ENCODE peak calls at places on chromosome 2, in six cellular contexts. T, V, X, P, I and O are unnamed samples.

GRCh38 chr2:205892141-205893064 is 193.6 kb downstream of the INO80D start:
- DNase-seq in T (peak; percentile 46), V (peak; percentile 79), X (peak; percentile 17), P (no peak), I (peak; percentile 88), O (no peak)

GRCh38 chr2:186783254-186783653 is 65.7 kb downstream of the ZSWIM2 start:
- DNase-seq in T (no peak), V (no peak), X (no peak), P (no peak), I (no peak), O (no peak)

GRCh38 chr2:239955989-239956817 is 68.9 kb downstream of the NDUFA10 start:
- DNase-seq in T (no peak), V (no peak), X (no peak), P (no peak), I (no peak), O (no peak)

GRCh38 chr2:96260404-96261260 is 5.2 kb downstream of the TMEM127 start:
- DNase-seq in T (peak; percentile 92), V (peak; percentile 84), X (no peak), P (peak; percentile 80), I (no peak), O (peak; percentile 80)

GRCh38 chr2:54454922-54455583 is 1.1 kb upstream of the SPTBN1 start:
- DNase-seq in T (no peak), V (no peak), X (no peak), P (peak; percentile 57), I (no peak), O (no peak)

GRCh38 chr2:173101687-173102086 is 26.0 kb downstream of the MAP3K20 start:
- DNase-seq in T (peak; percentile 76), V (no peak), X (no peak), P (no peak), I (no peak), O (no peak)

GRCh38 chr2:50491541-50492114 is 540.3 kb downstream of the NRXN1 start:
- DNase-seq in T (peak; percentile 44), V (peak; percentile 39), X (no peak), P (no peak), I (peak; percentile 9), O (peak; percentile 7)

GRCh38 chr2:187655001-187655400 is 100.8 kb upstream of the TFPI start:
- DNase-seq in T (no peak), V (no peak), X (no peak), P (no peak), I (no peak), O (no peak)

GRCh38 chr2:65017335-65017734 is 28.1 kb downstream of the SLC1A4 start:
- DNase-seq in T (no peak), V (no peak), X (no peak), P (peak; percentile 42), I (no peak), O (no peak)

GRCh38 chr2:127606594-127607398 is 39.2 kb upstream of the GPR17 start:
- DNase-seq in T (no peak), V (no peak), X (no peak), P (no peak), I (no peak), O (no peak)

GRCh38 chr2:219684721-219685689 is 57.6 kb downstream of the SLC4A3 start:
- DNase-seq in T (peak; percentile 43), V (peak; percentile 48), X (peak; percentile 74), P (peak; percentile 81), I (no peak), O (no peak)

GRCh38 chr2:215621389-215621788 is 185.5 kb upstream of the FN1 start:
- DNase-seq in T (no peak), V (peak; percentile 19), X (no peak), P (no peak), I (no peak), O (no peak)

GRCh38 chr2:66596229-66596628 is 161.3 kb downstream of the MEIS1 start:
- DNase-seq in T (peak; percentile 79), V (peak; percentile 46), X (no peak), P (no peak), I (no peak), O (no peak)

GRCh38 chr2:111202266-111203040 is 81.7 kb downstream of the BCL2L11 start:
- DNase-seq in T (peak; percentile 89), V (peak; percentile 83), X (no peak), P (no peak), I (peak; percentile 75), O (peak; percentile 28)

GRCh38 chr2:156908825-156909224 is 348.7 kb upstream of the GALNT5 start:
- DNase-seq in T (peak; percentile 87), V (peak; percentile 87), X (no peak), P (no peak), I (peak; percentile 79), O (peak; percentile 37)

GRCh38 chr2:63053235-63053888 is 2.7 kb downstream of the OTX1 start:
- DNase-seq in T (no peak), V (no peak), X (no peak), P (no peak), I (no peak), O (no peak)

GRCh38 chr2:175931751-175932295 is 70.2 kb downstream of the LNPK start:
- DNase-seq in T (peak; percentile 88), V (peak; percentile 90), X (no peak), P (no peak), I (peak; percentile 93), O (peak; percentile 89)

GRCh38 chr2:1591978-1592907 is 152.1 kb downstream of the PXDN start:
- DNase-seq in T (peak; percentile 77), V (peak; percentile 93), X (no peak), P (peak; percentile 88), I (peak; percentile 90), O (no peak)

GRCh38 chr2:168849610-168850009 is 40.6 kb downstream of the SPC25 start:
- DNase-seq in T (peak; percentile 16), V (peak; percentile 28), X (no peak), P (peak; percentile 58), I (peak; percentile 22), O (no peak)

GRCh38 chr2:20444113-20444992 is 2.5 kb upstream of the RHOB start:
- DNase-seq in T (no peak), V (peak; percentile 50), X (no peak), P (peak; percentile 40), I (no peak), O (no peak)
- TF ChIP-seq CTCF in T (no peak), V (no peak), X (no peak), P (no peak), I (no peak), O (no peak)

DNA sequence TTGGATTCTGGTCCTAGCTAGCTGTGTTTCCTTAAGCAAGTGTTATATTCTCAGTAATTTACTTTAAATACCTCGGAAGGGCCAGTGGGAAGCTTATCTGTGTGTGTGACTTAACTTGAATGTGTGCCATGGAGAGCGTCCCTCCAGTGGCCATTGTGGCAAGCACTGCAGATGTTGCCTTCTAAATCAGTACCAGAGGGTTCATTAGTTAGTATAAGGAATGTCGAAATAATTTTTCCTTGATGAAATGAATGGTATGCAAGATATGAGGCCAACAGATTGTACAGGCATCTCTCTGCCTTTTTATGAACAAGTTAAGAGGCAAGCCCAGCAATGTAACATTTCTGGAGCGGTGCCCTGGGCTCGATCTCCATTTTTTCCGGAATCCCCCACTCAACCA is 52.0 kb downstream of the FBXO36 start:
- DNase-seq in T (peak; percentile 78), V (peak; percentile 6), X (no peak), P (peak; percentile 18), I (no peak), O (peak; percentile 75)
- TF ChIP-seq CTCF in T (peak; percentile 38), V (no peak), X (peak; percentile 12), P (no peak), I (peak; percentile 1), O (peak; percentile 49)

DNA sequence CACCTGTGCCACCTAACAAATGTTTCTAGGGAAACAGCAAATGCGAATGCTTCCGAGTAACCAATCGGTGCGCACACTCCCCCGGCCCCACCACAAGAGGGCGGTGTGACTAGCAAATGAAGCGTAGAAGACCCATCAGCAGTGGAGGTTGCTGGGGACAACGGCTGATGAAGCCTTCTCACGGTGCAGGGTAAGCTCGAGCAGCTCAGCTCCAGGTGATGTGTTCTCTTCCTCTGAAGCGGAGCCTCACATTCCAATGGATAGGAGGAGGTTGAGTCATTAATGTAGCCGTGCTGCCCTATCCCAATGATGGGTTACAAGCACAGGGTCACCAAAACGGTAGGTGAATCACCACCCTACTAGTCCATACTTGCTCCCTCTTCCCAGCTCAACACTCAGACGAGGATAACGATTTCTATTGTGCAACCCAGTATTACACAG is 127.6 kb upstream of the TWIST2 start:
- DNase-seq in T (peak; percentile 19), V (no peak), X (peak; percentile 100), P (peak; percentile 48), I (no peak), O (no peak)
- TF ChIP-seq CTCF in T (peak; percentile 46), V (peak; percentile 66), X (peak; percentile 87), P (no peak), I (peak; percentile 49), O (peak; percentile 44)

GRCh38 chr2:134897932-134898331 is 20.7 kb upstream of the CCNT2 start:
- DNase-seq in T (peak; percentile 8), V (peak; percentile 25), X (no peak), P (no peak), I (no peak), O (no peak)
- TF ChIP-seq CTCF in T (peak; percentile 51), V (peak; percentile 26), X (no peak), P (no peak), I (no peak), O (peak; percentile 20)

DNA sequence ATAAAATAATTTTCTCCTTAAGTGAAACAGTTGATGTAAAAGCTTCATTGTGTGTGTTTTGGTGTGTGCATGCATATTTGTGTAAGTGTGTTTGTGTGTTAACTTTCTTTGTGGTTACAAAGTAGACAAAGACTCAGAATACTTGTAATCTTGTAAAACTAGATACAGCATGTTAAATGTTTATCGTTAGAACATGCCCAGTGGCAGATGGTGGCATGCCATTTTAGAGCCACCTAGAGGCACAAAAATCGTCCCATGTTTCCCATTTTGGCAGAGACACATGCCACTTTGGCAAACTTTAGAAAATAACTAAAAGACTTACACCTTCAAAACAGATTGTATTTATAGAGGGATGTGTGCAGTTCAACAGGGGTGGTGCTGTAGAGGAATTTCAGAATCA is 224.1 kb downstream of the LRP1B start:
- DNase-seq in T (no peak), V (no peak), X (no peak), P (no peak), I (no peak), O (no peak)
- TF ChIP-seq CTCF in T (no peak), V (no peak), X (no peak), P (no peak), I (no peak), O (no peak)

DNA sequence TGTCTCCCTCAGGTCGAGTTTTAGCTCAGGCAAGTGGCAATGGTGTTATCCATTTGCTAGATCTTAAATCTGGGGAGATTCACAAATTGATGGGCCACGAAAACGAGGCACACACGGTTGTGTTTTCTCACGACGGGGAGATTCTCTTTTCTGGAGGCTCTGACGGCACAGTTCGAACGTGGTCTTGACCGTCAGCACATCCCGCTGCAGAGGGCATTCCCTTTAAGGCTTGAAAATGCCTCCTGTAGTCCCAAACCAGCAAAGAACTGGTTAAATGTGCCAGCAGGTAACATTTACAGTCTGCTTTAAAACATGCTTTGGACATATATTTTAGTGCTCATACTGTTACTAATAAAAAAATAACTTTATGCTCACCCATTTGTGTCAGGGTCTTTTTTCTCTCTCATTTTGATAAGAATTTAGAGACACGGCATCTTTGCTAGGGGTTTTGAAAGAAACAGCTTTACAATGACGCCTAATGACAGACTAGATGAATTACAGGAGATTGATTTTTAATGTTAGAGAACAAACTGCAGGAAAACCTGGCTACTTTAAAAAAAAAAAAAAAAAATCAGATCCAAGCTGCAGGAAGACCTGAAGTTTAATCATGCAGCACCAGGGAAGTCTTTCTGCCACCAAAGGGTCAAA is 602 bp upstream of the VWC2L start:
- DNase-seq in T (no peak), V (no peak), X (no peak), P (no peak), I (no peak), O (no peak)
- TF ChIP-seq CTCF in T (no peak), V (no peak), X (no peak), P (no peak), I (no peak), O (peak; percentile 6)